ENCODE peak calls at places on chromosomes 3 and 15, in five cellular contexts. T is breast epithelium; N is RCC 7860; L is CD4-positive, alpha-beta T cell; F is globus pallidus. K is an unnamed sample.

GRCh38 chr15:89898628-89899302 is 5.0 kb upstream of the AP3S2 start:
- DNase-seq in T (no peak), N (peak), F (no peak), L (peak), K (no peak)

GRCh38 chr3:157464283-157464682 is 27.6 kb downstream of the PTX3 start:
- DNase-seq in T (no peak), N (no peak), L (no peak), F (no peak), K (no peak)

GRCh38 chr15:79179108-79179561 is 88.6 kb upstream of the RASGRF1 start:
- DNase-seq in T (no peak), L (no peak), N (peak), F (no peak), K (no peak)

GRCh38 chr15:39131605-39132004 is 449.3 kb upstream of the THBS1 start:
- DNase-seq in L (no peak), N (peak), F (no peak), T (no peak), K (no peak)

GRCh38 chr3:50617096-50617791 is at the start of gene MAPKAPK3:
- DNase-seq in L (no peak), F (no peak), T (no peak), N (no peak), K (no peak)

GRCh38 chr15:62067448-62068044 is 769 bp downstream of the C2CD4A start:
- DNase-seq in T (no peak), N (no peak), L (no peak), F (no peak), K (no peak)

GRCh38 chr3:114498779-114499370 is 205.0 kb downstream of the TIGIT start:
- DNase-seq in N (peak), L (no peak), F (peak), T (no peak), K (no peak)

GRCh38 chr3:23115171-23115877 is 87.8 kb upstream of the UBE2E2 start:
- DNase-seq in L (no peak), T (no peak), F (no peak), N (no peak), K (no peak)

GRCh38 chr15:50256188-50257041 is 9.1 kb downstream of the HDC start:
- DNase-seq in N (no peak), T (no peak), F (no peak), L (no peak), K (no peak)

GRCh38 chr3:42581400-42581708 is 413 bp downstream of the SEC22C start:
- DNase-seq in N (no peak), L (no peak), F (no peak), T (no peak), K (no peak)

GRCh38 chr15:69798481-69799315 is 299.0 kb downstream of the TLE3 start:
- DNase-seq in F (no peak), N (no peak), L (no peak), T (no peak), K (no peak)

GRCh38 chr3:121477589-121477988 is 68.2 kb downstream of the POLQ start:
- DNase-seq in T (no peak), L (no peak), N (peak), F (no peak), K (no peak)

GRCh38 chr15:40590635-40591105 is 3.4 kb upstream of the KNL1 start:
- DNase-seq in N (no peak), T (no peak), F (no peak), L (no peak), K (no peak)

GRCh38 chr3:4824948-4825325 is 154.3 kb upstream of the BHLHE40 start:
- DNase-seq in N (peak), L (no peak), T (no peak), F (no peak), K (no peak)

GRCh38 chr3:105845488-105845887 is 23.3 kb downstream of the CBLB start:
- DNase-seq in N (no peak), L (no peak), T (no peak), F (no peak), K (no peak)

GRCh38 chr15:88331291-88331690 is 74.8 kb upstream of the NTRK3 start:
- DNase-seq in L (no peak), F (peak), N (peak), T (no peak), K (no peak)

GRCh38 chr3:94246136-94246535 is 183.3 kb downstream of the NSUN3 start:
- DNase-seq in N (no peak), T (no peak), L (no peak), F (no peak), K (no peak)

GRCh38 chr3:20773320-20773984 is 587.4 kb upstream of the SGO1 start:
- DNase-seq in N (no peak), T (no peak), F (no peak), L (no peak), K (no peak)

GRCh38 chr3:46865034-46865507 is 1.8 kb upstream of the MYL3 start:
- DNase-seq in L (no peak), N (no peak), F (no peak), T (peak), K (no peak)

GRCh38 chr3:183515968-183516851 is 39.3 kb downstream of the KLHL6 start:
- DNase-seq in T (no peak), L (peak), N (no peak), F (no peak), K (no peak)

GRCh38 chr3:18712713-18713575 is 287.8 kb upstream of the SATB1 start:
- DNase-seq in T (no peak), N (no peak), L (no peak), F (no peak), K (no peak)

GRCh38 chr3:160159806-160160205 is 65.4 kb upstream of the C3orf80 start:
- DNase-seq in F (no peak), L (no peak), N (no peak), T (no peak), K (no peak)

GRCh38 chr3:187978433-187979011 is 175.4 kb upstream of the LPP start:
- DNase-seq in F (no peak), N (no peak), L (no peak), T (no peak), K (no peak)

GRCh38 chr3:150135321-150135721 is 164.6 kb upstream of the PFN2 start:
- DNase-seq in N (no peak), L (no peak), F (no peak), T (no peak), K (no peak)

GRCh38 chr3:119175869-119176756 is 2.7 kb downstream of the UPK1B start:
- DNase-seq in F (no peak), N (no peak), L (no peak), T (no peak), K (no peak)

GRCh38 chr3:133949438-133949837 is 53.8 kb upstream of the RAB6B start:
- DNase-seq in F (no peak), T (no peak), N (no peak), L (no peak), K (no peak)

GRCh38 chr15:51226813-51227212 is 111.6 kb downstream of the CYP19A1 start:
- DNase-seq in T (no peak), N (no peak), L (no peak), F (no peak), K (no peak)

GRCh38 chr3:114850913-114851312 is 296.2 kb downstream of the ZBTB20 start:
- DNase-seq in L (no peak), F (no peak), N (peak), T (no peak), K (no peak)

GRCh38 chr3:51705276-51706020 is 1.4 kb upstream of the GRM2 start:
- DNase-seq in N (no peak), F (no peak), L (no peak), T (no peak), K (no peak)